ENCODE peak calls at places on chromosomes 13 and 19, in four cellular contexts. S, Y, N and M are unnamed samples.
A peak's percentile ranks its signal among the peaks of the same experiment; 100 is the strongest.

GRCh38 chr13:42284068-42284467 is 12.1 kb downstream of the AKAP11 start:
- DNase-seq in S (no peak), Y (no peak), N (no peak), M (no peak)

GRCh38 chr19:18435185-18435841 is 2.6 kb downstream of the ISYNA1 start:
- DNase-seq in S (no peak), Y (no peak), N (no peak), M (no peak)

GRCh38 chr19:51724543-51724942 is 752 bp upstream of the HAS1 start:
- DNase-seq in S (no peak), Y (no peak), N (no peak), M (no peak)

GRCh38 chr19:53057904-53058579 is 13.5 kb downstream of the ERVV-2 start:
- DNase-seq in S (peak; percentile 67), Y (peak; percentile 80), N (no peak), M (peak; percentile 65)

GRCh38 chr13:35781661-35782060 is 305.2 kb upstream of the MAB21L1 start:
- DNase-seq in S (no peak), Y (no peak), N (no peak), M (no peak)

GRCh38 chr19:14632286-14632685 is 42.4 kb downstream of the ADGRE3 start:
- DNase-seq in S (peak; percentile 8), Y (no peak), N (no peak), M (no peak)

GRCh38 chr19:36573020-36573947 is at the start of gene ZNF529:
- DNase-seq in S (peak; percentile 95), Y (peak; percentile 93), N (peak; percentile 84), M (peak; percentile 87)

GRCh38 chr13:113743366-113744195 is 15.4 kb upstream of the TMEM255B start:
- DNase-seq in S (no peak), Y (no peak), N (no peak), M (no peak)

GRCh38 chr19:10625003-10625761 is at the start of gene SLC44A2:
- DNase-seq in S (peak; percentile 80), Y (peak; percentile 89), N (peak; percentile 54), M (peak; percentile 89)

GRCh38 chr13:102779426-102780159 is 6.0 kb upstream of the TEX30 start:
- DNase-seq in S (no peak), Y (no peak), N (no peak), M (no peak)

GRCh38 chr13:24065172-24065571 is 95.3 kb upstream of the SPATA13 start:
- DNase-seq in S (no peak), Y (no peak), N (no peak), M (no peak)

GRCh38 chr19:4581381-4582111 is 22.1 kb upstream of the SEMA6B start:
- DNase-seq in S (peak; percentile 49), Y (no peak), N (no peak), M (no peak)

GRCh38 chr19:33388231-33388816 is 14.8 kb downstream of the CEBPG start:
- DNase-seq in S (no peak), Y (no peak), N (peak; percentile 46), M (no peak)

GRCh38 chr19:13986348-13986904 is 19.7 kb downstream of the RFX1 start:
- DNase-seq in S (peak; percentile 87), Y (no peak), N (peak; percentile 71), M (no peak)

GRCh38 chr19:33621811-33622504 is at the start of gene CHST8:
- DNase-seq in S (peak; percentile 52), Y (no peak), N (peak; percentile 20), M (peak; percentile 59)

DNA sequence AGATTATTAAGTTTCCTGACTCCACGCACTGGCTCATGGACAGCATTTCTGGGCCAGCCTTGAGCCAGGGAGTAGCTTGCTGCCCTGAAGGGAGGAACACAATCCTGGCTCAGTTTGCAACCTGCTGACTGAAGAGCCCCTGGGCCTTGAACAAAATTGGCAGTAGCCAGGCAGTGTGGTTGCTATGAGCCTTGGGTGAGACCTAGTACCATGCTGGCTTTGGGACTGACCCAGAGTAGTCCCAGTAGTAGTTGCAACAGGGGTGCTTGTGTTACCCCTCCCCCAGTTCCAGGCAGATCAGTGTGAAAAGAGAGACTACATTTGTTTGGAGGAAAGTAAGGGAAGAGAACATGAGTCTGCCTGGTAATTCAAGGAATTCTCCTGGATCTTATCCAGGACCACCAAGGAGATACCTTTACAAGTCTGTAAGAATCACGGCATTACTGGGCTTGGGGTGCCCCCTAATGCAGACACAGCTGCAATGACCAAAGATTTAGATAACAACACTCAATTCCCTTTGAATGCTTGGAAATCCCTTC is 22.0 kb downstream of the ITGBL1 start:
- DNase-seq in S (peak; percentile 87), Y (no peak), N (peak; percentile 91), M (no peak)
- TF ChIP-seq CTCF in S (peak; percentile 42), Y (peak; percentile 68), N (peak; percentile 66), M (peak; percentile 52)

DNA sequence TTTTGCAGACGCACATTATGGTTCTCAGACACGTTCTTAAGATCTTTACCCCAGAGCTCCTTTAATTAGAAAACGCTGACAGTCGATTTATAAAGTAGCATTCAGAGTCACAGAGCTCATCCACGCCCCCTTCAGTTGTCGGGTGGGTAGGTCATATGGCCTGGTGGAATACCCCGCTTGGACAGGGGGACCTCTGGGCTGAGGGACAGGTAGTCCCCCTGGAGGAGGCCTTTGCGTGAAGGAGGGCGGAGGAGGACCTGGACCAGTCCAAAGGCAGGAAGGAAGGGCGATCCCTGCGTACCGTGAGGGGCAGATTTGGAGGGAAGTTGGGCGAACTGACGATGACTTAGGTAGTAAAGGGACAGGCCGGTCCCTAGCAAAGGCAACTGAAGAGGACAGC is 20.5 kb downstream of the VASP start:
- DNase-seq in S (no peak), Y (no peak), N (no peak), M (no peak)
- TF ChIP-seq CTCF in S (no peak), Y (no peak), N (no peak), M (no peak)

GRCh38 chr13:94682229-94682628 is 30.1 kb downstream of the SOX21 start:
- DNase-seq in S (no peak), Y (no peak), N (no peak), M (no peak)
- TF ChIP-seq CTCF in S (no peak), Y (no peak), N (no peak), M (no peak)

GRCh38 chr19:49857834-49858590 is 7.1 kb downstream of the PTOV1 start:
- DNase-seq in S (no peak), Y (no peak), N (no peak), M (no peak)
- TF ChIP-seq CTCF in S (no peak), Y (no peak), N (no peak), M (no peak)

DNA sequence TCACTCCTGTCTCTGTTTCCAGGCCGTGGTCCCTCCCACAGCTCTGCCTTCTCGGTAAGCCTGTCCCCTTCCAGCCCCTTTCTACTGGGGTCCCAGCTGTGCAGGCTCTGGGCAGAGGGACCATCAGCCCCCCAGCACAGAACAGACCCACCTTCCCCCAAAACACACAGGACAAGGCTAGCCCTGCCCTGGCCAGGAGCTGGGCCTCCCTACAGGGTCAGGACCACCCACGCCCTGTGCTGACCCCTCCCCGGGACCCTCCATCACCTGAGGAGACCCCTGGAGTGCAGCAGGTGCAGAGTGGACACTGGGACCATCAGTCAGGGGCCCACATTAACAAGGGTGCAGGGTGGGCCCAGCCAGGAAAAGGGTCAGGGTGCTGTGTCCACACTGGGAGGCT is 13.9 kb downstream of the CEACAM3 start:
- DNase-seq in S (no peak), Y (no peak), N (no peak), M (no peak)
- TF ChIP-seq CTCF in S (no peak), Y (no peak), N (no peak), M (no peak)

GRCh38 chr13:48579167-48579918 is 46.5 kb upstream of the RCBTB2 start:
- DNase-seq in S (no peak), Y (no peak), N (no peak), M (no peak)

GRCh38 chr13:48574036-48574796 is 41.3 kb upstream of the RCBTB2 start:
- DNase-seq in S (no peak), Y (no peak), N (no peak), M (no peak)

GRCh38 chr13:48578516-48579166 is 45.8 kb upstream of the RCBTB2 start:
- DNase-seq in S (no peak), Y (no peak), N (no peak), M (no peak)

GRCh38 chr13:48575014-48575413 is 42.1 kb upstream of the RCBTB2 start:
- DNase-seq in S (no peak), Y (no peak), N (no peak), M (no peak)

GRCh38 chr13:48576448-48576993 is 43.6 kb upstream of the RCBTB2 start:
- DNase-seq in S (no peak), Y (no peak), N (no peak), M (no peak)
- TF ChIP-seq CTCF in S (no peak), Y (no peak), N (no peak), M (no peak)

GRCh38 chr19:1663854-1664253 is 11.4 kb upstream of the TCF3 start:
- DNase-seq in S (no peak), Y (no peak), N (no peak), M (no peak)
- TF ChIP-seq CTCF in S (no peak), Y (no peak), N (no peak), M (no peak)

GRCh38 chr13:67651908-67652307 is 421.8 kb upstream of the PCDH9 start:
- DNase-seq in S (no peak), Y (no peak), N (no peak), M (no peak)
- TF ChIP-seq CTCF in S (no peak), Y (no peak), N (no peak), M (no peak)

GRCh38 chr19:31356587-31357314 is 7.5 kb upstream of the TSHZ3 start:
- DNase-seq in S (no peak), Y (no peak), N (no peak), M (no peak)
- TF ChIP-seq CTCF in S (no peak), Y (peak; percentile 65), N (no peak), M (peak; percentile 58)

DNA sequence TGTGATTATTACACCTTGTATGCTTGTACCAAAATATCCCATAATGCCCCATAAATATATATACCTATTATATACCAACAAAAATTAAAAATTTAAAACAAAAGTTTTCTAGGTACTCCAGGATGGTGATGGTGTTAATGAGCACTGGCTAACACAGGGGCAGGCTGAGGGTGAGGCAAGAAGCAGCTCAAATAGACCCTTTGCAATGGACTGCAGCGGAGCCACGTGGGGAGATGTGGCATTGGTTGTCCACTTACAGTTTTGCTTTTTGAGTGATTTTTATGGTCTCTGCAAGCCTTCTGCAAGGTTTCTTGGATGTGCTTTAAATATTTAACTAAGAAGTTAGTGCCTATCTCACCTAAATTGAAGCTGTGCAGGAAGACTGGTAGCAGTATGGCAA is 132.9 kb downstream of the RAP2A start:
- DNase-seq in S (no peak), Y (no peak), N (no peak), M (no peak)
- TF ChIP-seq CTCF in S (no peak), Y (no peak), N (no peak), M (no peak)